ENCODE peak calls at places on chromosomes 1 and 21, in eight cellular contexts. Y, L, F, X, S, M, D and W are unnamed samples.

GRCh38 chr1:201409440-201409839 is 10.3 kb upstream of the LAD1 start:
- DNase-seq in Y (no peak), L (no peak), F (no peak), X (no peak), S (no peak), M (no peak), D (no peak), W (no peak)

GRCh38 chr1:246219508-246220030 is 287.5 kb downstream of the SMYD3 start:
- DNase-seq in Y (no peak), L (no peak), F (no peak), X (no peak), S (no peak), M (no peak), D (peak; percentile 44), W (peak; percentile 7)

GRCh38 chr21:39232926-39233325 is 49.7 kb upstream of the PSMG1 start:
- DNase-seq in Y (peak; percentile 10), L (no peak), F (no peak), X (no peak), S (no peak), M (no peak), D (peak; percentile 40), W (no peak)

GRCh38 chr21:41349607-41350390 is 12.0 kb upstream of the MX2 start:
- DNase-seq in Y (no peak), L (no peak), F (no peak), X (no peak), S (no peak), M (no peak), D (no peak), W (no peak)

GRCh38 chr1:165144757-165145397 is 211.6 kb downstream of the LMX1A start:
- DNase-seq in Y (peak; percentile 45), L (peak; percentile 82), F (peak; percentile 12), X (peak; percentile 4), S (peak; percentile 21), M (no peak), D (peak; percentile 14), W (peak; percentile 57)

GRCh38 chr21:46552274-46552673 is 52.6 kb downstream of the S100B start:
- DNase-seq in Y (no peak), L (no peak), F (no peak), X (no peak), S (no peak), M (peak; percentile 43), D (no peak), W (no peak)

GRCh38 chr1:165397945-165398344 is 41.4 kb upstream of the LMX1A start:
- DNase-seq in Y (peak; percentile 52), L (no peak), F (no peak), X (no peak), S (no peak), M (no peak), D (peak; percentile 10), W (peak; percentile 73)

GRCh38 chr1:148308832-148309458 is 156.9 kb upstream of the NBPF11 start:
- DNase-seq in Y (no peak), L (no peak), F (no peak), X (no peak), S (no peak), M (no peak), D (no peak), W (peak; percentile 19)

GRCh38 chr1:62109124-62109523 is 85.5 kb upstream of the L1TD1 start:
- DNase-seq in Y (no peak), L (no peak), F (no peak), X (no peak), S (no peak), M (no peak), D (no peak), W (no peak)

GRCh38 chr1:62107923-62108322 is 86.7 kb upstream of the L1TD1 start:
- DNase-seq in Y (no peak), L (no peak), F (no peak), X (no peak), S (no peak), M (no peak), D (no peak), W (no peak)

GRCh38 chr1:62110198-62110817 is 84.3 kb upstream of the L1TD1 start:
- DNase-seq in Y (no peak), L (no peak), F (no peak), X (no peak), S (no peak), M (no peak), D (no peak), W (no peak)

GRCh38 chr1:62113505-62113904 is 81.1 kb upstream of the L1TD1 start:
- DNase-seq in Y (no peak), L (no peak), F (no peak), X (no peak), S (no peak), M (no peak), D (no peak), W (no peak)

DNA sequence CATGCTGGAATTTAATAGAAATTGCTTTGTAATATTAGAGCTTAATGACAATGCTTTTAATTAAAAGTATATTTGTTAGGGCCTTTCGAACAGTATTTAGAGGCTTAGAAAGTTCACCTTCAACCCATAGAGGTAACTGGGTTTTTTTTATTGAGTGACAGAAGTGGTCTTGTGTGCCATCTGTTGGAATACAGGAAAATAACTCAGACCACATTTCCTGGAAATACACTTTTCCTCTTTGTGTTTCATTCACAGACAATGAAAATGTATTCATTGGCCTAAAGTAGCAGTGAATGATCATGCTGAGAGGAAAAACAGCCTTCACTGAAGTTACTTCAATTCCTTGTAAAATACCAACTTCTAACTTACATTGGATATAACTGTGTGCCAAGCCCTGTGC is 83.6 kb upstream of the L1TD1 start:
- DNase-seq in Y (no peak), L (peak; percentile 6), F (no peak), X (no peak), S (no peak), M (no peak), D (no peak), W (no peak)
- TF ChIP-seq CTCF in Y (no peak), L (peak; percentile 40), F (no peak), X (no peak), S (peak; percentile 29), M (no peak), D (no peak), W (no peak)

GRCh38 chr1:77027916-77028315 is 160.6 kb downstream of the ST6GALNAC5 start:
- DNase-seq in Y (no peak), L (no peak), F (no peak), X (no peak), S (no peak), M (no peak), D (no peak), W (no peak)

GRCh38 chr1:77026126-77026525 is 158.8 kb downstream of the ST6GALNAC5 start:
- DNase-seq in Y (no peak), L (no peak), F (no peak), X (no peak), S (no peak), M (no peak), D (no peak), W (no peak)

GRCh38 chr1:77030401-77031100 is 163.3 kb downstream of the ST6GALNAC5 start:
- DNase-seq in Y (no peak), L (no peak), F (no peak), X (no peak), S (no peak), M (no peak), D (no peak), W (no peak)

GRCh38 chr1:77026640-77027039 is 159.4 kb downstream of the ST6GALNAC5 start:
- DNase-seq in Y (no peak), L (no peak), F (no peak), X (no peak), S (no peak), M (no peak), D (no peak), W (no peak)

GRCh38 chr1:77031101-77031662 is 163.9 kb downstream of the ST6GALNAC5 start:
- DNase-seq in Y (peak; percentile 54), L (no peak), F (peak; percentile 33), X (peak; percentile 35), S (no peak), M (no peak), D (peak; percentile 42), W (peak; percentile 59)
- TF ChIP-seq CTCF in Y (peak; percentile 13), L (no peak), F (no peak), X (peak; percentile 10), S (no peak), M (no peak), D (no peak), W (peak; percentile 44)

DNA sequence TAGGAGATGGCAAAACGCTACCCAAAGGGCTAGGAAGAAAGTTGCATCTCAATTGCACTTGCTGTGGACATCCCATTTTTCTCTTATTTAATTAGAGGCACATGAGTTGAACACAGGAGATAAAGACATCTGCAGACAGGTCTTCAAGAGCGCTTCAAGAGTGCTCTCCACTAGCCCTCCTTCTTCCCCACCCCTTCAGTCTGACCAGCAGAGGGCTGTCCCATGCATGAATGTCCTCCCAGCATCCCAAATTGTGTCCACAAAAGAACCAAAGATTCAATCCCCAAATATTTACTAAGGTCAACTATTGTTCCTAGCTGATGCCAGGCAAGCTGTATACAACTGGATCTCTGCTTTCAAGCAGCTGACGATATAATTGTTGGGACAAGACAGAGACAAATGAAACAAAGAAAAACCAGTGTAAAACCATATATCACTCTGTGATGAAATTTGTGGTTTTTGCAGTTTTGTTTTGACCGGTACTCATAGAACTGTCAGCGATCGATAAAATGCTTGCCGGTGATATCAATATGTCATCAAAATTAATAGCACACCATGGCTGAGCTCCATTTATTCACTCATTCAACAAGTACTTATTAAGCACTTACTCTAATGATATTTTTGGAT is 174.2 kb downstream of the TNR start:
- DNase-seq in Y (no peak), L (no peak), F (no peak), X (no peak), S (no peak), M (no peak), D (no peak), W (no peak)
- TF ChIP-seq CTCF in Y (no peak), L (peak; percentile 20), F (no peak), X (no peak), S (peak; percentile 9), M (no peak), D (no peak), W (no peak)

GRCh38 chr1:54406339-54407181 is at the start of gene SSBP3:
- DNase-seq in Y (peak; percentile 94), L (peak; percentile 92), F (no peak), X (no peak), S (peak; percentile 94), M (peak; percentile 95), D (peak; percentile 84), W (peak; percentile 93)

GRCh38 chr1:54405894-54406293 is 300 bp downstream of the SSBP3 start:
- DNase-seq in Y (no peak), L (no peak), F (no peak), X (no peak), S (no peak), M (no peak), D (no peak), W (no peak)

GRCh38 chr1:54403808-54404261 is 2.4 kb downstream of the SSBP3 start:
- DNase-seq in Y (peak; percentile 75), L (no peak), F (no peak), X (no peak), S (no peak), M (no peak), D (peak; percentile 65), W (peak; percentile 39)

GRCh38 chr1:54404263-54404662 is 1.9 kb downstream of the SSBP3 start:
- DNase-seq in Y (no peak), L (no peak), F (no peak), X (no peak), S (no peak), M (no peak), D (no peak), W (no peak)

DNA sequence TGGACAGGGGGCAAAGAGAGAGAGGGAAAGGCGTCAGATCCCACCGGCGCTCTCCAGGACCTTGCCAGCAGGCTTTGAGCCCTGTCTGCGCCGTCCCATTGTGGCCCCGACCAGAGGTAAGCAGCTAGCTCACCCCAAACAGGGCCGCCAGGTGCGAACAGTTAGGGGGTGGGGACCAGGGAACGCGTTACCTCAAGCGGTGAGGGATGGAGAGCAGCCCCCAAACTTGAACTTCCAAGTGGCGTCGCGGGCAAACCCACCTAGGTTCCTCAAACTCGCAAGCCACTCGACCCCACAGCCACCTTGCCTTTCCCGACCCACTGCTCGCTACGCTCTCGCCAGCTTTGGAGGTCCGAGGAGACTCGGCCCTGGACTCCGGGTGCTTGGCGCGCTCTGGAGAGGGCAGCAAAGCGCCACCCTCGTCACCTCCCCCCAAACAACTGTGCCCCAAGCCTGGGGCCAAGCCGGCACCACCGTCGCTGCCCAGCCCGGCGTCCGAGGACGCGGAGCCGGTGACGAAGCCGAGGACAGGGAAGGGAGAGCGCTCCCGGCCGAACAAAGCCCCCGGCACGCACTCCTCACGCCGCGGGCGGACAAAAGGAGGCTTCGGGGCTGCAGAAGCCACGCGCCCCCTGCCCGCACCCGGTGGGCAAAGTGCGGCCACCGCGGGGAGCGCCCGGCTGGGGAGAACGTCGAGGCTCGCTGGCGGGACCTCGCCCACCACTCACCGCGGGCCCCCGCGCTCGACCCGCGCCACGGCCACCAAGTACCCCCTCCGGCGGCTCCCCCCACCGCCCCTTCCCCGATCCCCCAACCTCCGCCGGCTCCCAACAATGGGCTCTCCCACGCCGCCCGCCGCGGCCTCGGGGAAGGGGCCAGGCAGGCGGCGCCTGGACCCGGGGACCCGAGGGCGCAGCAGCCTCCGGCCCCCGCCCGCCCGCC is 984 bp downstream of the SSBP3 start:
- DNase-seq in Y (no peak), L (no peak), F (no peak), X (no peak), S (peak; percentile 33), M (no peak), D (no peak), W (no peak)
- TF ChIP-seq CTCF in Y (peak; percentile 12), L (no peak), F (no peak), X (no peak), S (no peak), M (no peak), D (no peak), W (no peak)